ENCODE peak calls at places on chromosomes 6 and 20, in four cellular contexts. O is CD4-positive, alpha-beta T cell; J is astrocyte; N is CD8-positive, alpha-beta memory T cell. Z is an unnamed sample.

GRCh38 chr20:48455606-48456360 is 372.0 kb downstream of the PREX1 start:
- DNase-seq in O (no peak), J (no peak), N (no peak), Z (no peak)

GRCh38 chr20:25623225-25623735 is 534 bp downstream of the NANP start:
- DNase-seq in O (peak), J (peak), N (peak), Z (peak)

GRCh38 chr6:41736207-41736710 is 851 bp upstream of the TFEB start:
- DNase-seq in O (no peak), J (no peak), N (no peak), Z (no peak)

GRCh38 chr6:72999995-73000394 is 225.3 kb downstream of the KHDC1L start:
- DNase-seq in O (no peak), J (no peak), N (no peak), Z (no peak)

GRCh38 chr6:111938710-111939109 is 65.5 kb upstream of the FYN start:
- DNase-seq in O (no peak), J (peak), N (no peak), Z (no peak)

GRCh38 chr20:44115762-44116644 is 71.0 kb downstream of the JPH2 start:
- DNase-seq in O (no peak), J (no peak), N (no peak), Z (no peak)

GRCh38 chr6:23775127-23775526 is 350.9 kb upstream of the NRSN1 start:
- DNase-seq in O (no peak), J (no peak), N (no peak), Z (no peak)

GRCh38 chr20:12316794-12317193 is 399.1 kb downstream of the BTBD3 start:
- DNase-seq in O (no peak), J (no peak), N (no peak), Z (no peak)

GRCh38 chr6:10720229-10720959 is 2.5 kb upstream of the TMEM14C start:
- DNase-seq in O (peak), J (peak), N (peak), Z (no peak)

GRCh38 chr6:105072799-105073199 is 107.0 kb downstream of the POPDC3 start:
- DNase-seq in O (no peak), J (peak), N (no peak), Z (no peak)

GRCh38 chr6:52922161-52922560 is 12.7 kb upstream of the GSTA3 start:
- DNase-seq in O (no peak), J (no peak), N (no peak), Z (no peak)

GRCh38 chr20:43545837-43546578 is 12.8 kb upstream of the SGK2 start:
- DNase-seq in O (no peak), J (no peak), N (no peak), Z (no peak)

GRCh38 chr20:41631826-41632225 is 13.6 kb upstream of the CHD6 start:
- DNase-seq in O (no peak), J (peak), N (no peak), Z (no peak)

GRCh38 chr20:32820000-32820697 is 395 bp downstream of the MAPRE1 start:
- DNase-seq in O (peak), J (peak), N (peak), Z (peak)

GRCh38 chr20:11922561-11922960 is 4.9 kb downstream of the BTBD3 start:
- DNase-seq in O (no peak), J (no peak), N (no peak), Z (peak)

GRCh38 chr6:3838992-3839867 is 9.9 kb upstream of the FAM50B start:
- DNase-seq in O (no peak), J (no peak), N (no peak), Z (no peak)

GRCh38 chr6:105985098-105985815 is 100.9 kb upstream of the PRDM1 start:
- DNase-seq in O (no peak), J (no peak), N (no peak), Z (no peak)

GRCh38 chr6:108597601-108598315 is 37.0 kb downstream of the FOXO3 start:
- DNase-seq in O (no peak), J (no peak), N (no peak), Z (no peak)

DNA sequence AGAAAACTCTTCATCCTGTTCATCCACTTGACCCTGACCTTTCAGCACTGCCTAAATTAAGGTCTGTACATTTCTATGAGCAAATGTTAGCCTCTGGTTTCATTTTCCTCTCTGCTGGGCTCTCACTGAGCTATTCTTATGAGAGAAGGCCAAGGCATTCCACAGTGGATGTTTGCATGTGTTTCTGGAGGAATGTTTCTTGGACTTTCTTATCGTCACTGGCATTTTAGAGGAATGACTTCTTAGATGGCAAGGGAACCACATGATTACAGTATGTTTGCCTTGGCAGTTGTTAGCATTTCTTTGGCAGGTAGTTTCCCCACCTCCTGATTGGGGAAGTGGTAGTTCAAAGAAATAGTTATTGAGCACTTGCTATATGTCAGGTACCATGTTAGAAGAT is 307.3 kb downstream of the EYA4 start:
- DNase-seq in O (no peak), J (peak), N (no peak), Z (no peak)
- H3K27ac ChIP-seq in O (no peak), J (peak), N (no peak), Z (no peak)

GRCh38 chr6:152632383-152632782 is 4.8 kb downstream of the SYNE1 start:
- DNase-seq in O (no peak), J (no peak), N (no peak), Z (no peak)

GRCh38 chr6:152634773-152635172 is 2.4 kb downstream of the SYNE1 start:
- DNase-seq in O (no peak), J (no peak), N (peak), Z (no peak)

GRCh38 chr6:152637422-152638047 is 373 bp upstream of the SYNE1 start:
- DNase-seq in O (no peak), J (peak), N (no peak), Z (no peak)

GRCh38 chr6:152635949-152636674 is 1.1 kb downstream of the SYNE1 start:
- DNase-seq in O (no peak), J (peak), N (peak), Z (no peak)

DNA sequence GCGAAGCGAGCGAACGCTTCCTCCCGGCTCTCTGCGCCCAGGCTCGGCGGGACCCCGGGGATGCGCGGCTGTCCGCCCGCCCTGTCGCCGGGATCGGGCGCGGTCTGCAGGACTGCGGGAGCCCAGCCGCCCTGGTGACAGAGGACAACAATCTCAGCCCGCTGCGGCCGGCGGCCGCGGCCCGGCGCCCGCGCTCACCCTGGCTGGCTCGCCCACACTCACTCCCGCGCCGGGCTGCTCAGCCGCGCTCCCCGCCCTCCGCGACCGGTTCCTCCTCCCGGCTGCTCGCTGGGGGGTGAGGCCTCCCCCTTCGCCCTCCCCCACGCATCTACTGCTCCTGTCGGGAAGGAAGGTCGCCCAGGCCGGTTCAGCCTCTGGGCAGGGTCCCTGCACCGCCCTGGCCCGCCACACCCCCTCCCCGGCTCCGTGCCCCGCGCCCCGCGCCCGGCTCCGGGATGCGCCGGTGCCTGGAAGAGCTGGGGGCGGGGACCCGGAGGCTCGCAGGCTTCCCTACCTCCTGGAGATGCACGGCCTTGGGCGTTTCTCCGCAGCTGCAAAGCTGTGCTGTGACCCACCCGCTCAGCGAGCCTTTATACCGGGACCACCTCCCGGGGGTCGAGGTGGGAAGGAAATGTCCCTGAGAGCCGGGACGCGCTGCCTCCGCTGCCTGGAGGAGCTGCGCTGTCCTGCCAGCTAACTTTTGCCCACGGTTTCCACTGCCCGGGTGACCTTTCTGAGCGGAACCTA is at the start of gene SYNE1:
- DNase-seq in O (no peak), J (peak), N (peak), Z (no peak)
- H3K27ac ChIP-seq in O (no peak), J (no peak), N (peak), Z (peak)

GRCh38 chr6:169168302-169168630 is 85.4 kb downstream of the THBS2 start:
- DNase-seq in O (no peak), J (no peak), N (no peak), Z (no peak)

GRCh38 chr6:169165561-169166300 is 87.9 kb downstream of the THBS2 start:
- DNase-seq in O (no peak), J (peak), N (no peak), Z (no peak)

GRCh38 chr6:169168706-169169105 is 84.9 kb downstream of the THBS2 start:
- DNase-seq in O (no peak), J (no peak), N (no peak), Z (no peak)

GRCh38 chr6:169167581-169168301 is 85.9 kb downstream of the THBS2 start:
- DNase-seq in O (no peak), J (peak), N (no peak), Z (no peak)

GRCh38 chr6:169166896-169167580 is 86.6 kb downstream of the THBS2 start:
- DNase-seq in O (no peak), J (no peak), N (no peak), Z (no peak)
- H3K27ac ChIP-seq in O (no peak), J (peak), N (no peak), Z (no peak)

GRCh38 chr6:28218312-28219248 is 6.5 kb upstream of the ZSCAN9 start:
- DNase-seq in O (no peak), J (peak), N (peak), Z (peak)
- H3K27ac ChIP-seq in O (no peak), J (no peak), N (peak), Z (peak)

GRCh38 chr6:15244605-15245360 is 1.1 kb upstream of the JARID2 start:
- DNase-seq in O (peak), J (peak), N (peak), Z (peak)

GRCh38 chr6:15245361-15246216 is at the start of gene JARID2:
- DNase-seq in O (peak), J (peak), N (peak), Z (peak)

GRCh38 chr6:15247750-15248450 is 2.0 kb downstream of the JARID2 start:
- DNase-seq in O (no peak), J (peak), N (peak), Z (peak)

GRCh38 chr6:15247214-15247749 is 1.4 kb downstream of the JARID2 start:
- DNase-seq in O (no peak), J (no peak), N (no peak), Z (no peak)

DNA sequence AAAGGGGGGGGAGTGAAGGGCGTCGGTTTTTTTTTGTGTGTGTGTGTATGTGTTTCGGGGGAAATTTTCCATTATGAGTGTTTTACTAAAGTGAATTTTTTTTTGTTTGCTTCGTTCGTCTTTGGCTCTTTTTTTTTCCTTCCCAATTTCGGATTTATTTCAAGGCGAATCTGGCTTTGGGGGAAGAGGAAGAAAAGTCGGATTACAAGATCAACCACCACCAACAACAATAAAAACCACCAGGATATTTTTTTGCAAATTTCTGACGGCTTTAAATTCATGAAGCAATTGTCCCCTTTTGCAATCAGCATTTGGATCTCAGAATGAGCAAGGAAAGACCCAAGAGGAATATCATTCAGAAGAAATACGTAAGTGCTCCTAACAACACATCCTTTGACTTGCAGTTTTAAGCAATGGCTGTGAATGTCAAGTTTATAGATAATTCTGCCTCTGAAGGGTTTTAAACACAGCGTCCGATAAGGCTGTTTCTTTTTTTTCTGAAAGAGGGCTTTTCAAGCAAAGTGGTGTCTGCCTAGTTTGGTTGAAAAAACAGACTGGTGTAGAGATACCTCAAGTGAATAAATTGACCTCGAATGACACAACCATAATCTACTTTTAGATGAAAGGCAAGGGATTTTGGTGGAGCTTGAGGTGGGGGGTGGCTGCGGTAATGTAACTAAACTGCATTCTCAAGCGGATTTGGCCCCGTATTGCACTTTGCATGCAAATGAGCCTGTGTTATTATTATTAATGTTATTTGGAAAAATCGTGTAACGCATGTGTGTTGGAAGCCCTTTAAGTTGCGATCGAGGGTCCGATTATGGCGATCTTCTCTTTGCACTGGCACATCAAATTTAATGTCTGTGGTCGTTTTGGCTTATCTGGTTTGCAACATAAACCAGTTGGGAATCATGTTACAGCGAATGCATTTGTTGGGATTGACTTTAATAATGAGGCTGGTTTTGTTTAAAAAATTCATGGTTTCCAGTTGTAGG is 645 bp downstream of the JARID2 start:
- DNase-seq in O (peak), J (no peak), N (peak), Z (no peak)
- H3K27ac ChIP-seq in O (peak), J (peak), N (peak), Z (peak)

GRCh38 chr20:62246872-62247652 is 8.7 kb downstream of the OSBPL2 start:
- DNase-seq in O (no peak), J (no peak), N (no peak), Z (peak)
- H3K27ac ChIP-seq in O (no peak), J (no peak), N (no peak), Z (no peak)

Z was measured in substantia nigra.